ENCODE peak calls at places on chromosomes 2 and 18, in nine cellular contexts. C, T, M, D, K, V, S, E and Y are unnamed samples.
A peak's percentile ranks its signal among the peaks of the same experiment; 100 is the strongest.

GRCh38 chr18:44637210-44638051 is 43.3 kb upstream of the SETBP1 start:
- DNase-seq in C (peak; percentile 70), T (no peak), M (no peak), D (no peak), K (no peak), V (no peak), S (peak; percentile 65), E (no peak), Y (no peak)

GRCh38 chr2:120424274-120424796 is 78.4 kb downstream of the INHBB start:
- DNase-seq in C (no peak), T (no peak), M (no peak), D (no peak), K (peak; percentile 8), V (no peak), S (no peak), E (no peak), Y (no peak)

GRCh38 chr18:77000527-77000926 is 132.1 kb downstream of the MBP start:
- DNase-seq in C (peak; percentile 72), T (peak; percentile 56), M (peak; percentile 83), D (peak; percentile 40), K (peak; percentile 77), V (no peak), S (peak; percentile 60), E (no peak), Y (peak; percentile 41)

GRCh38 chr2:177396630-177397460 is 4.3 kb downstream of the AGPS start:
- DNase-seq in C (peak; percentile 81), T (no peak), M (no peak), D (no peak), K (no peak), V (no peak), S (peak; percentile 89), E (no peak), Y (no peak)

GRCh38 chr2:181955010-181955409 is 30.6 kb upstream of the PPP1R1C start:
- DNase-seq in C (peak; percentile 40), T (no peak), M (no peak), D (no peak), K (no peak), V (no peak), S (peak; percentile 82), E (no peak), Y (peak; percentile 74)

GRCh38 chr18:49476664-49477411 is 10.2 kb downstream of the C18orf32 start:
- DNase-seq in C (peak; percentile 93), T (no peak), M (no peak), D (no peak), K (no peak), V (peak; percentile 75), S (peak; percentile 25), E (no peak), Y (peak; percentile 49)

GRCh38 chr18:79400591-79401381 is 5.1 kb downstream of the NFATC1 start:
- DNase-seq in C (peak; percentile 43), T (peak; percentile 16), M (peak; percentile 65), D (peak; percentile 28), K (peak; percentile 66), V (no peak), S (no peak), E (peak; percentile 24), Y (no peak)

GRCh38 chr2:239255218-239255617 is 145.6 kb downstream of the HDAC4 start:
- DNase-seq in C (no peak), T (no peak), M (no peak), D (no peak), K (peak; percentile 17), V (no peak), S (no peak), E (no peak), Y (no peak)

GRCh38 chr2:70984576-70985282 is 6.3 kb downstream of the ANKRD53 start:
- DNase-seq in C (peak; percentile 61), T (peak; percentile 54), M (peak; percentile 80), D (peak; percentile 68), K (peak; percentile 89), V (peak; percentile 67), S (no peak), E (no peak), Y (peak; percentile 69)

GRCh38 chr2:212960336-212960735 is 191.1 kb downstream of the IKZF2 start:
- DNase-seq in C (no peak), T (no peak), M (no peak), D (no peak), K (no peak), V (no peak), S (no peak), E (no peak), Y (no peak)

GRCh38 chr2:25853038-25853638 is 25.1 kb downstream of the ASXL2 start:
- DNase-seq in C (no peak), T (no peak), M (no peak), D (no peak), K (no peak), V (no peak), S (no peak), E (no peak), Y (no peak)

GRCh38 chr2:182573553-182573952 is 142.5 kb upstream of the DNAJC10 start:
- DNase-seq in C (no peak), T (no peak), M (no peak), D (no peak), K (no peak), V (no peak), S (no peak), E (no peak), Y (no peak)

GRCh38 chr2:224401641-224402342 is at the start of gene FAM124B:
- DNase-seq in C (peak; percentile 74), T (peak; percentile 64), M (peak; percentile 75), D (peak; percentile 10), K (peak; percentile 70), V (no peak), S (no peak), E (no peak), Y (peak; percentile 26)

GRCh38 chr2:46329803-46330775 is 32.9 kb downstream of the EPAS1 start:
- DNase-seq in C (peak; percentile 96), T (no peak), M (no peak), D (no peak), K (no peak), V (no peak), S (peak; percentile 81), E (no peak), Y (no peak)

GRCh38 chr18:22170421-22171262 is 1.3 kb downstream of the GATA6 start:
- DNase-seq in C (peak; percentile 91), T (peak; percentile 71), M (peak; percentile 88), D (no peak), K (peak; percentile 55), V (no peak), S (peak; percentile 59), E (no peak), Y (peak; percentile 32)

GRCh38 chr2:178806543-178806942 is 680 bp downstream of the TTN start:
- DNase-seq in C (no peak), T (no peak), M (no peak), D (no peak), K (no peak), V (no peak), S (no peak), E (no peak), Y (no peak)
- H3K27ac ChIP-seq in C (no peak overlapping the region), T (peak overlapping the region; percentile 94), M (no peak overlapping the region), D (no peak overlapping the region), K (no peak overlapping the region), V (no peak overlapping the region), S (no peak overlapping the region), E (no peak overlapping the region), Y (no peak overlapping the region)

GRCh38 chr2:241280291-241280690 is 35.2 kb downstream of the HDLBP start:
- DNase-seq in C (no peak), T (no peak), M (no peak), D (no peak), K (no peak), V (no peak), S (no peak), E (no peak), Y (no peak)

GRCh38 chr2:241282553-241282952 is 32.9 kb downstream of the HDLBP start:
- DNase-seq in C (no peak), T (no peak), M (no peak), D (no peak), K (no peak), V (no peak), S (no peak), E (no peak), Y (no peak)

GRCh38 chr2:241275910-241276309 is 39.6 kb downstream of the HDLBP start:
- DNase-seq in C (no peak), T (no peak), M (no peak), D (no peak), K (no peak), V (no peak), S (no peak), E (no peak), Y (no peak)

GRCh38 chr2:241279413-241279812 is 36.1 kb downstream of the HDLBP start:
- DNase-seq in C (peak; percentile 30), T (no peak), M (no peak), D (no peak), K (no peak), V (no peak), S (no peak), E (no peak), Y (peak; percentile 33)

GRCh38 chr2:241279828-241280227 is 35.6 kb downstream of the HDLBP start:
- DNase-seq in C (no peak), T (no peak), M (no peak), D (no peak), K (no peak), V (no peak), S (no peak), E (no peak), Y (no peak)
- H3K27ac ChIP-seq in C (no peak overlapping the region), T (no peak overlapping the region), M (no peak overlapping the region), D (no peak overlapping the region), K (no peak overlapping the region), V (no peak overlapping the region), S (no peak overlapping the region), E (peak overlapping the region; percentile 2), Y (peak overlapping the region; percentile 76)

GRCh38 chr2:161122772-161123530 is 37.3 kb upstream of the TANK start:
- DNase-seq in C (peak; percentile 91), T (no peak), M (no peak), D (no peak), K (peak; percentile 64), V (peak; percentile 47), S (peak; percentile 88), E (no peak), Y (peak; percentile 96)

GRCh38 chr2:161121622-161122021 is 38.6 kb upstream of the TANK start:
- DNase-seq in C (no peak), T (no peak), M (no peak), D (no peak), K (no peak), V (no peak), S (no peak), E (no peak), Y (no peak)

GRCh38 chr2:161123531-161124030 is 36.6 kb upstream of the TANK start:
- DNase-seq in C (no peak), T (no peak), M (no peak), D (no peak), K (no peak), V (no peak), S (peak; percentile 88), E (no peak), Y (no peak)

GRCh38 chr2:161120775-161121174 is 39.5 kb upstream of the TANK start:
- DNase-seq in C (no peak), T (no peak), M (no peak), D (no peak), K (no peak), V (no peak), S (no peak), E (no peak), Y (no peak)

GRCh38 chr2:161124186-161124585 is 36.0 kb upstream of the TANK start:
- DNase-seq in C (no peak), T (no peak), M (no peak), D (no peak), K (no peak), V (no peak), S (no peak), E (no peak), Y (no peak)
- H3K27ac ChIP-seq in C (peak overlapping the region; percentile 74), T (peak overlapping the region; percentile 71), M (no peak overlapping the region), D (no peak overlapping the region), K (no peak overlapping the region), V (no peak overlapping the region), S (peak overlapping the region; percentile 98), E (no peak overlapping the region), Y (peak overlapping the region; percentile 82)

GRCh38 chr2:235043762-235044500 is 92.1 kb downstream of the SH3BP4 start:
- DNase-seq in C (no peak), T (no peak), M (peak; percentile 80), D (no peak), K (peak; percentile 62), V (no peak), S (no peak), E (no peak), Y (no peak)
- H3K27ac ChIP-seq in C (no peak overlapping the region), T (peak overlapping the region; percentile 33), M (no peak overlapping the region), D (no peak overlapping the region), K (peak overlapping the region; percentile 62), V (no peak overlapping the region), S (no peak overlapping the region), E (no peak overlapping the region), Y (no peak overlapping the region)